ENCODE peak calls at places on chromosomes 4 and X, in nine cellular contexts. U is transverse colon; B is tibial artery; O is epithelial cell of prostate; K is ascending aorta; A is heart left ventricle; E is uterus; D is effector memory CD4-positive, alpha-beta T cell; Q is Karpas-422. T is an unnamed sample.

GRCh38 chr4:177484613-177485021 is 42.4 kb upstream of the AGA start:
- DNase-seq in U (no peak), B (no peak), O (peak; percentile 81), K (no peak), A (no peak), E (no peak), D (no peak), Q (no peak), T (no peak)

GRCh38 chr4:113020966-113021365 is 28.5 kb upstream of the ANK2 start:
- DNase-seq in U (no peak), B (no peak), O (no peak), K (no peak), A (no peak), E (no peak), D (no peak), Q (no peak), T (no peak)

GRCh38 chr4:112120021-112120420 is 25.2 kb upstream of the FAM241A start:
- DNase-seq in U (no peak), B (no peak), O (no peak), K (no peak), A (no peak), E (no peak), D (no peak), Q (no peak), T (no peak)

GRCh38 chr4:15469402-15470148 is at the start of gene CC2D2A:
- DNase-seq in U (peak; percentile 13), B (no peak), O (no peak), K (no peak), A (no peak), E (no peak), D (no peak), Q (no peak), T (no peak)

GRCh38 chr4:155809835-155810234 is 51.0 kb downstream of the GUCY1B1 start:
- DNase-seq in U (no peak), B (no peak), O (no peak), K (no peak), A (no peak), E (no peak), D (no peak), Q (peak; percentile 98), T (no peak)

GRCh38 chr4:95044204-95044848 is 286.6 kb downstream of the BMPR1B start:
- DNase-seq in U (no peak), B (no peak), O (no peak), K (no peak), A (no peak), E (no peak), D (no peak), Q (no peak), T (peak; percentile 51)

GRCh38 chr4:3267576-3268394 is 18.8 kb downstream of the MSANTD1 start:
- DNase-seq in U (no peak), B (no peak), O (no peak), K (no peak), A (no peak), E (no peak), D (no peak), Q (no peak), T (no peak)

GRCh38 chrX:43121637-43122036 is 343.7 kb upstream of the PPP1R2C start:
- DNase-seq in U (no peak), B (no peak), O (no peak), K (no peak), A (no peak), E (no peak), D (no peak), Q (no peak), T (no peak)

GRCh38 chrX:47146936-47147859 is 2.2 kb downstream of the RBM10 start:
- DNase-seq in U (no peak), B (no peak), O (no peak), K (no peak), A (no peak), E (no peak), D (no peak), Q (no peak), T (no peak)

GRCh38 chrX:47151428-47151827 is 6.4 kb downstream of the RBM10 start:
- DNase-seq in U (no peak), B (no peak), O (no peak), K (no peak), A (no peak), E (no peak), D (no peak), Q (no peak), T (no peak)

GRCh38 chrX:47146121-47146935 is 1.3 kb downstream of the RBM10 start:
- DNase-seq in U (peak; percentile 60), B (no peak), O (no peak), K (no peak), A (no peak), E (no peak), D (no peak), Q (no peak), T (no peak)

GRCh38 chrX:47145408-47146120 is 543 bp downstream of the RBM10 start:
- DNase-seq in U (no peak), B (no peak), O (no peak), K (no peak), A (no peak), E (no peak), D (peak; percentile 46), Q (peak; percentile 78), T (no peak)

DNA sequence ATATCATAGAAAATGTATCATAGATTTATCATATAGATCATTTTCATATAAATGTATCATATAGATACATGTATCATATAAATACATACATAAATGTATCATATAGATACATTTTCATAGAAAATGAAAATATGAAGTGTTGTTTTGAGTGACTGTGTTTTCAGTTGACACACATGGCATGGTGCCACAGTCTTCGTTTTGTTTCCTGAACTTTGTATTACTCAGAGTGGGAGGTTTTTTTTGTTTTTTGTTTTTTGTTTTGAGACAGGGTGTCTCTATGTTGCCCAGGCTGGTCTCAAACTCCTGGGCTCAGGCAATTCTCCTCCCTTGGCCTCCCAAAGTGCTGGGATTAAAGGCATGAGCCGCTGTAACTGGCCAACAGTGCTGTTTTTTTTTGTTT is 3.9 kb downstream of the RBM10 start:
- DNase-seq in U (no peak), B (no peak), O (no peak), K (no peak), A (no peak), E (no peak), D (no peak), Q (no peak), T (no peak)
- H3K27ac ChIP-seq in U (no peak overlapping the region), B (no peak overlapping the region), O (peak overlapping the region; percentile 36), K (no peak overlapping the region), A (no peak overlapping the region), E (no peak overlapping the region), D (no peak overlapping the region), Q (no peak overlapping the region), T (no peak overlapping the region)

GRCh38 chr4:158159054-158159717 is 13.6 kb downstream of the GASK1B start:
- DNase-seq in U (no peak), B (no peak), O (peak; percentile 80), K (no peak), A (no peak), E (no peak), D (no peak), Q (no peak), T (no peak)

GRCh38 chr4:158162637-158163036 is 10.2 kb downstream of the GASK1B start:
- DNase-seq in U (no peak), B (no peak), O (no peak), K (no peak), A (no peak), E (no peak), D (no peak), Q (no peak), T (no peak)

GRCh38 chr4:158157412-158157811 is 15.4 kb downstream of the GASK1B start:
- DNase-seq in U (no peak), B (no peak), O (no peak), K (no peak), A (no peak), E (no peak), D (no peak), Q (no peak), T (no peak)

GRCh38 chr4:158161561-158162354 is 11.1 kb downstream of the GASK1B start:
- DNase-seq in U (no peak), B (no peak), O (no peak), K (peak; percentile 85), A (no peak), E (peak; percentile 33), D (no peak), Q (no peak), T (no peak)

GRCh38 chr4:158159718-158160094 is 13.1 kb downstream of the GASK1B start:
- DNase-seq in U (no peak), B (no peak), O (no peak), K (no peak), A (no peak), E (no peak), D (no peak), Q (no peak), T (no peak)
- H3K27ac ChIP-seq in U (no peak overlapping the region), B (peak overlapping the region; percentile 64), O (peak overlapping the region; percentile 54), K (peak overlapping the region; percentile 69), A (peak overlapping the region; percentile 70), E (peak overlapping the region; percentile 90), D (no peak overlapping the region), Q (no peak overlapping the region), T (peak overlapping the region; percentile 56)

DNA sequence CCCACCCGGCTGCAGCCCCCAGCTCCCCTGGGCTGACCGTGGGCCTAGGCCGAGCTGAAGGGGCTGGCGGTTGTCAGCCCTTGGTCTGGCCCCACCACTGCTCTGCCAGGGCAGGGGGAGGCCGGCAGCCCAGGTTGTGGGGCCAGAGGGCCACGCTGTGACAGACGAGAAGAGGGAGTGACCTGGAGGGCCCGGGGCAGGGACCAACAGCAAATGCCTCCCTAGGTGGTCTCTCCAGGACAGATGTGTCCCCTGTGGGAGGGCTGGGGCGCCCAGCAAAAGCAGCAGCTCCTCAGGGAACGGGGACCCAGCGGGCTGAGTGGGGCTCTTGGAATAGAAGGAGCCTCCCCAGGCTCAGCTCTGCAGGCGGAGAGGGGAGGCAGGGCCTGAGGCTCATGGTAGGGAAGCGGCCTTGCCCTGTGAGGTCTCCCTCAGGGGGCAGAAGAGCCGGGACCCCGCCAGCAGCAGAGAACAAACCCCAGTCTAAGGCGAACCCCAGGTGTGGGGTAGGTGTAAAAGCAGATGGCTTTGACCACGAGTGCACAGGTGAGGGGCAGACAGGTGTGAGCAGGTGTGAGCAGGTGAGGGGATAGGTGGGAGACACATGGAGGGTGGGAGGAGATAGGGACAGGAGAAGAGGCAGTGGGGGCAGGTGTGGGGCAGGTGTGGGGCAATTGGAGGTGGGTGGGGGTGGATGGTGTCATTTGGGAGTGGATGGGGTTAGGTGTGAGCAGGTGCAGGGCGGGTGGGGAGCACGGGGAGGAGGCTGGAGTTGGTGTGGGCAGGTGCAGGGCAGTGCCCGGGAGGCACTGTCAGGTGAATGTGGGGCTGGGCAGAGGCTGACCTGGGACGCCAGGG is 34.1 kb upstream of the SPON2 start:
- DNase-seq in U (peak; percentile 26), B (peak; percentile 63), O (no peak), K (no peak), A (peak; percentile 53), E (peak; percentile 18), D (no peak), Q (no peak), T (no peak)
- H3K27ac ChIP-seq in U (no peak overlapping the region), B (no peak overlapping the region), O (no peak overlapping the region), K (no peak overlapping the region), A (no peak overlapping the region), E (peak overlapping the region; percentile 88), D (no peak overlapping the region), Q (no peak overlapping the region), T (no peak overlapping the region)

GRCh38 chr4:185793716-185794115 is 18.3 kb downstream of the SORBS2 start:
- DNase-seq in U (no peak), B (no peak), O (no peak), K (no peak), A (no peak), E (no peak), D (no peak), Q (no peak), T (no peak)

GRCh38 chr4:185794637-185795036 is 17.4 kb downstream of the SORBS2 start:
- DNase-seq in U (no peak), B (no peak), O (no peak), K (no peak), A (no peak), E (no peak), D (no peak), Q (no peak), T (no peak)

GRCh38 chr4:185797018-185797417 is 15.0 kb downstream of the SORBS2 start:
- DNase-seq in U (no peak), B (no peak), O (no peak), K (no peak), A (no peak), E (no peak), D (no peak), Q (no peak), T (no peak)

GRCh38 chr4:185797596-185797995 is 14.4 kb downstream of the SORBS2 start:
- DNase-seq in U (no peak), B (no peak), O (no peak), K (no peak), A (no peak), E (no peak), D (no peak), Q (no peak), T (no peak)

DNA sequence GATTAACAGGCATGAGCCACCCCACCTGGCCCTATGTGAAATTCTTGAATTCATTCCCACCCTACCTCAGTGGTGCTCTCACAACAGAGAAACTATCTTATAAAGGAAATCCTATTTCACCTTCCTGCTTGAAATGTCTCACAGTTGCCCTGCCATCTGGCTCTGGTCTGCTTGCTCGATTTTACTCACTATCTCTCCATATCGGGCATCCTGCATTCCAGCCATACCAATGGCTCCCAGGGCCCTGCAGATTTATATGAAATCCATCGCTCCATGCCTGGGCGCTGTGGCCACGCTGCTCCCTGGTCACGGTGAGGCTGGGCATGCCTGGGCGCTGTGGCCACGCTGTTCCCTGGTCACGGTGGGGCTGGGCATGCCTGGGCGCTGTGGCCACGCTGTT is 15.8 kb downstream of the SORBS2 start:
- DNase-seq in U (no peak), B (no peak), O (no peak), K (no peak), A (no peak), E (no peak), D (no peak), Q (no peak), T (no peak)
- H3K27ac ChIP-seq in U (peak overlapping the region; percentile 57), B (peak overlapping the region; percentile 49), O (no peak overlapping the region), K (no peak overlapping the region), A (peak overlapping the region; percentile 72), E (no peak overlapping the region), D (no peak overlapping the region), Q (no peak overlapping the region), T (no peak overlapping the region)

T was measured in caudate nucleus.